ENCODE peak calls at places on chromosomes 5 and 9, in eight cellular contexts. O is ovary, F is GM23338, A is heart left ventricle, Z is progenitor cell of endocrine pancreas, U is A549, G is cardiac fibroblast, N is PC-9. D is an unnamed sample.

GRCh38 chr5:10607023-10607665 is 43.3 kb downstream of the ANKRD33B start:
- DNase-seq in O (no peak), A (peak), G (peak), Z (no peak), N (no peak), U (no peak), F (peak), D (peak)

GRCh38 chr5:89968870-89969472 is 440.6 kb downstream of the CETN3 start:
- DNase-seq in F (no peak), G (peak), Z (no peak), N (no peak), O (no peak), A (peak), U (no peak), D (no peak)

GRCh38 chr9:133359420-133360175 is 3.2 kb downstream of the SURF2 start:
- DNase-seq in G (no peak), A (no peak), N (no peak), F (peak), U (no peak), Z (no peak), O (peak), D (no peak)

GRCh38 chr9:21504894-21505293 is 22.8 kb upstream of the IFNE start:
- DNase-seq in N (no peak), G (no peak), U (no peak), F (no peak), A (no peak), Z (no peak), O (no peak), D (no peak)

GRCh38 chr5:157215143-157215825 is 34.6 kb downstream of the ITK start:
- DNase-seq in F (no peak), N (no peak), Z (no peak), A (no peak), G (no peak), U (no peak), O (no peak), D (no peak)

GRCh38 chr9:85377751-85378289 is 363.9 kb downstream of the AGTPBP1 start:
- DNase-seq in O (no peak), G (no peak), N (no peak), F (no peak), A (no peak), U (no peak), Z (no peak), D (no peak)

GRCh38 chr5:1125030-1125357 is 13.1 kb upstream of the SLC12A7 start:
- DNase-seq in F (no peak), A (peak), O (no peak), Z (no peak), G (peak), U (no peak), N (no peak), D (no peak)

GRCh38 chr5:179607449-179607931 is 16.0 kb downstream of the HNRNPH1 start:
- DNase-seq in A (peak), G (peak), N (no peak), U (no peak), Z (no peak), F (no peak), O (peak), D (no peak)

GRCh38 chr9:86279839-86280238 is 2.5 kb downstream of the ISCA1 start:
- DNase-seq in U (no peak), G (no peak), O (no peak), F (no peak), N (no peak), A (no peak), Z (no peak), D (no peak)

GRCh38 chr9:114989600-114990410 is 59.4 kb upstream of the TNFSF8 start:
- DNase-seq in F (no peak), A (no peak), G (no peak), U (no peak), N (no peak), Z (no peak), O (no peak), D (no peak)

GRCh38 chr5:57383093-57383861 is 99.3 kb downstream of the ACTBL2 start:
- DNase-seq in G (peak), F (peak), N (peak), Z (no peak), U (peak), O (no peak), A (no peak), D (no peak)

GRCh38 chr5:77734885-77735284 is 41.3 kb downstream of the TBCA start:
- DNase-seq in Z (no peak), N (no peak), O (no peak), A (no peak), U (no peak), F (no peak), G (no peak), D (no peak)

GRCh38 chr5:77727190-77727589 is 48.9 kb downstream of the TBCA start:
- DNase-seq in A (no peak), O (no peak), N (no peak), Z (no peak), F (no peak), G (no peak), U (no peak), D (no peak)

GRCh38 chr5:77733130-77733529 is 43.0 kb downstream of the TBCA start:
- DNase-seq in Z (no peak), A (no peak), O (no peak), U (no peak), G (peak), F (no peak), N (no peak), D (no peak)
- TF ChIP-seq CTCF in Z (no peak), A (no peak), O (no peak), U (no peak), G (no peak), F (no peak), N (no peak), D (no peak)

DNA sequence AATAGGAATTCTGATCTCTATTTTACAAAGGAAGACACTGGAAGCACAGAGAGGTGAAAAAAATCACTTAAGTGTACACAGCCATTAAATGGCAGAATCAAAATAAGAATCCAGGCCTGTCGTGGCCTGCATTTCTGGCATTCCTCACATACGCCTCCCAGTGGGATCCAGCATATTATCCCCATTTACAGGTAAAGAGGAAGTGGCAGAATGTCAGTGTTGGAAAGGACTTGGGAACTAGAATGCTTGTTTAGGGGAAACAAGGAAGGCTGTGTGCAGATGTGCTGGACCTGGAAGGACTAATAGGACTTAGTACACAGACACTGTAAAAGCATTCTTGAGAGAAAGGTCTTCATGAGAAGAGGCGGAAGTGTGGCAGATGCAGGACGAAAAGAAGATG is 241.8 kb downstream of the TRIM32 start:
- DNase-seq in Z (no peak), U (no peak), G (no peak), A (no peak), O (no peak), F (peak), N (peak), D (no peak)
- TF ChIP-seq CTCF in Z (no peak), U (no peak), G (no peak), A (no peak), O (no peak), F (no peak), N (no peak), D (no peak)

GRCh38 chr5:100749771-100750284 is 153.3 kb downstream of the ST8SIA4 start:
- DNase-seq in Z (no peak), N (no peak), O (no peak), A (no peak), G (no peak), F (no peak), U (no peak), D (no peak)
- TF ChIP-seq CTCF in Z (no peak), N (no peak), O (no peak), A (no peak), G (no peak), F (no peak), U (no peak), D (no peak)

DNA sequence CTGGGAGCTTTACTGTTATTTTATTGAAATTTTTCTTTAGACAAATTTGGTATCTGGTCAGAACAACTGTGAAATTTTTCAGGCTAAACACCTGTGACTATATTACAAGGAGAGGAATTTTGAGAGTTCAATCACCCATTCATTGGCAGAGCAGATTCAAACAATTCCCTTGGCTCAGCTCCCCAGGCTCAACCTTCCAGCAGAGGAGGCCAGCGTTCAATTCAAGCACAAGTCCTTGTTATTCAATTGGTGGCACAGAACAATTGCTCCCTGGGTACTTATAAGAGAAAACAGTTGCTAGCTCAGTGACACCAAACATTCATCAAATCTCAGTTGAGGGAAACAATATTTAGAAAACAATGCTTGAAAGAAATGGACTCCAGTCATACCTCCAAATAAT is 83.3 kb downstream of the SUSD1 start:
- DNase-seq in O (no peak), Z (no peak), G (peak), A (no peak), F (peak), U (no peak), N (no peak), D (no peak)
- TF ChIP-seq CTCF in O (no peak), Z (no peak), G (peak), A (peak), F (peak), U (peak), N (no peak), D (no peak)

D was measured in transverse colon.